ENCODE peak calls at places on chromosome 15, in five cellular contexts. A is GM10248, E is left ventricle myocardium inferior, P is fibroblast of lung, Z is transverse colon. G is an unnamed sample.
A peak's percentile ranks its signal among the peaks of the same experiment; 100 is the strongest.

GRCh38 chr15:74545061-74545460 is 4.0 kb downstream of the ARID3B start:
- DNase-seq in E (no peak), A (no peak), Z (no peak), P (no peak), G (no peak)

GRCh38 chr15:45402955-45403892 is 24.9 kb upstream of the GATM start:
- DNase-seq in P (peak; percentile 35), E (peak; percentile 25), Z (peak; percentile 48), A (peak; percentile 44), G (peak; percentile 81)

GRCh38 chr15:66872394-66872793 is 170.4 kb downstream of the SMAD6 start:
- DNase-seq in P (no peak), Z (no peak), E (no peak), A (no peak), G (no peak)

GRCh38 chr15:100889359-100890058 is 9.9 kb downstream of the ALDH1A3 start:
- DNase-seq in E (peak; percentile 57), P (peak; percentile 79), Z (peak; percentile 37), A (no peak), G (no peak)

GRCh38 chr15:67003586-67003985 is 61.8 kb upstream of the SMAD3 start:
- DNase-seq in P (no peak), E (no peak), A (no peak), Z (no peak), G (peak; percentile 69)

GRCh38 chr15:29631076-29632070 is 190.9 kb downstream of the TJP1 start:
- DNase-seq in E (no peak), P (no peak), Z (peak; percentile 54), A (no peak), G (no peak)

GRCh38 chr15:37824717-37825382 is 109.6 kb upstream of the TMCO5A start:
- DNase-seq in P (peak; percentile 91), Z (no peak), E (no peak), A (no peak), G (peak; percentile 67)

GRCh38 chr15:29403778-29404177 is 134.2 kb upstream of the NSMCE3 start:
- DNase-seq in E (no peak), A (no peak), P (no peak), Z (no peak), G (no peak)

GRCh38 chr15:101540480-101541239 is 51.2 kb upstream of the PCSK6 start:
- DNase-seq in P (no peak), Z (no peak), A (no peak), E (no peak), G (peak; percentile 29)

GRCh38 chr15:61364871-61365270 is 135.8 kb upstream of the RORA start:
- DNase-seq in Z (no peak), E (no peak), P (no peak), A (no peak), G (no peak)

GRCh38 chr15:91973481-91973880 is 120.0 kb downstream of the SLCO3A1 start:
- DNase-seq in E (no peak), Z (no peak), P (peak; percentile 7), A (no peak), G (peak; percentile 67)

GRCh38 chr15:29099131-29099880 is 170.3 kb downstream of the NSMCE3 start:
- DNase-seq in A (no peak), P (no peak), Z (no peak), E (no peak), G (no peak)

GRCh38 chr15:75065467-75065850 is 42.1 kb downstream of the PPCDC start:
- DNase-seq in Z (no peak), E (no peak), A (no peak), P (no peak), G (no peak)

GRCh38 chr15:72790302-72790955 is 6.9 kb upstream of the ADPGK start:
- DNase-seq in Z (no peak), E (no peak), A (no peak), P (peak; percentile 37), G (no peak)

GRCh38 chr15:79834496-79834895 is 62.3 kb downstream of the MTHFS start:
- DNase-seq in E (no peak), A (no peak), P (no peak), Z (no peak), G (peak; percentile 9)

GRCh38 chr15:98865397-98866339 is 141.9 kb downstream of the PGPEP1L start:
- DNase-seq in A (peak; percentile 44), P (peak; percentile 79), Z (peak; percentile 79), E (peak; percentile 79), G (peak; percentile 84)

GRCh38 chr15:67941643-67942315 is 101.9 kb upstream of the RNU6-1 start:
- DNase-seq in Z (no peak), A (no peak), E (no peak), P (no peak), G (peak; percentile 79)

GRCh38 chr15:60038111-60038521 is 34.0 kb downstream of the FOXB1 start:
- DNase-seq in A (no peak), Z (no peak), P (no peak), E (no peak), G (no peak)

GRCh38 chr15:31268108-31268501 is 58.5 kb upstream of the KLF13 start:
- DNase-seq in A (peak; percentile 10), E (peak; percentile 5), Z (peak; percentile 19), P (no peak), G (no peak)

GRCh38 chr15:58437531-58438105 is 5.8 kb downstream of the LIPC start:
- DNase-seq in E (no peak), P (no peak), A (no peak), Z (no peak), G (no peak)

GRCh38 chr15:60535265-60535664 is 56.3 kb upstream of the ICE2 start:
- DNase-seq in Z (no peak), P (no peak), A (no peak), E (no peak), G (no peak)

GRCh38 chr15:101052681-101053121 is 133.5 kb downstream of the LRRK1 start:
- DNase-seq in E (no peak), Z (no peak), P (no peak), A (no peak), G (no peak)

GRCh38 chr15:76057332-76058000 is 2.3 kb upstream of the TMEM266 start:
- DNase-seq in A (peak; percentile 47), Z (peak; percentile 14), E (no peak), P (peak; percentile 57), G (peak; percentile 60)

GRCh38 chr15:72323752-72324151 is 3.8 kb upstream of the CELF6 start:
- DNase-seq in A (no peak), E (no peak), Z (no peak), P (no peak), G (no peak)

GRCh38 chr15:29456255-29456654 is 186.6 kb upstream of the NSMCE3 start:
- DNase-seq in Z (no peak), P (no peak), A (no peak), E (no peak), G (no peak)

GRCh38 chr15:80674245-80674614 is 20.9 kb upstream of the ABHD17C start:
- DNase-seq in E (no peak), P (peak; percentile 25), A (no peak), Z (no peak), G (peak; percentile 8)

DNA sequence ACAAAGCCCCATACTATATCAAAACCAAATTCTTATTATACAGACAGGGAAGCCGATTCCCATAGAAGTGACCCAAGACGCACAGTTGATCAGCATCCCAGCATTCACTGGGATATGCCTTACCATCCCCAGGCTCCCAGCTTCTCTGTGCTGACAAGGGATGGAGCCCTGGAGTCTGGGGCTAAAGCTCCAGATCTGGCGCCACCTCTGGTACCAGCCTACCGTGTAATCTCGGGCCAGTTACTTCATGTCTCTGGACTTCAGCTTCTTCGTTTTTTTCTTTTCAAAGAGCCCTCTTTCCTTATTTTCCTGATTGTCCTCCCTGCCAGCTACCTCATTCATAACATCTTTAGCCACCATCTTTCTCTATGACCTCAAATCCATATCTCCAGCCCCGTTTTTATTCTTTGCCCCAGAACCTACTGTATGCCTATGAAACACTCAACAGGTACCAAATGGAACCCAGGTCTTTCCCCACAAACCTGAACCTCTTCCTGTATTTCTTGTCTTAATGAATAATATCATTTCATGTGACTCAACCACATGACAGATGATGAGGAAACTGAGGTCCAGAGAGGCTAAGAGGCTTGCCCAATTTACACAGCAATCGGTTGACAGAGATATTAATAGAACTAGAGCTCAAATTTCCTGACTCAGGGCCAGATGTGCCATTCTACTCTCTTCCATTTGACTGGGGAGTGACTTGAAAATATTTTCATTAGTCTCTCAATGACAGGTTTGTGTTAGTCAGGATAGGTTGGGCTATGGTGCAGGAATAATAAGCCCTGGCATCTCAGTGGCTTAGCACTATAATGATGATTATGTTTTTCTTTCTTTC is 85.4 kb upstream of the TLE3 start:
- DNase-seq in P (no peak), A (no peak), E (no peak), Z (no peak), G (peak; percentile 46)
- TF ChIP-seq CTCF in P (no peak), A (no peak), E (no peak), Z (no peak), G (no peak)

GRCh38 chr15:94829887-94830884 is 598.8 kb downstream of the MCTP2 start:
- DNase-seq in A (no peak), P (no peak), Z (no peak), E (no peak), G (no peak)
- TF ChIP-seq CTCF in A (no peak), P (no peak), Z (no peak), E (no peak), G (no peak)

DNA sequence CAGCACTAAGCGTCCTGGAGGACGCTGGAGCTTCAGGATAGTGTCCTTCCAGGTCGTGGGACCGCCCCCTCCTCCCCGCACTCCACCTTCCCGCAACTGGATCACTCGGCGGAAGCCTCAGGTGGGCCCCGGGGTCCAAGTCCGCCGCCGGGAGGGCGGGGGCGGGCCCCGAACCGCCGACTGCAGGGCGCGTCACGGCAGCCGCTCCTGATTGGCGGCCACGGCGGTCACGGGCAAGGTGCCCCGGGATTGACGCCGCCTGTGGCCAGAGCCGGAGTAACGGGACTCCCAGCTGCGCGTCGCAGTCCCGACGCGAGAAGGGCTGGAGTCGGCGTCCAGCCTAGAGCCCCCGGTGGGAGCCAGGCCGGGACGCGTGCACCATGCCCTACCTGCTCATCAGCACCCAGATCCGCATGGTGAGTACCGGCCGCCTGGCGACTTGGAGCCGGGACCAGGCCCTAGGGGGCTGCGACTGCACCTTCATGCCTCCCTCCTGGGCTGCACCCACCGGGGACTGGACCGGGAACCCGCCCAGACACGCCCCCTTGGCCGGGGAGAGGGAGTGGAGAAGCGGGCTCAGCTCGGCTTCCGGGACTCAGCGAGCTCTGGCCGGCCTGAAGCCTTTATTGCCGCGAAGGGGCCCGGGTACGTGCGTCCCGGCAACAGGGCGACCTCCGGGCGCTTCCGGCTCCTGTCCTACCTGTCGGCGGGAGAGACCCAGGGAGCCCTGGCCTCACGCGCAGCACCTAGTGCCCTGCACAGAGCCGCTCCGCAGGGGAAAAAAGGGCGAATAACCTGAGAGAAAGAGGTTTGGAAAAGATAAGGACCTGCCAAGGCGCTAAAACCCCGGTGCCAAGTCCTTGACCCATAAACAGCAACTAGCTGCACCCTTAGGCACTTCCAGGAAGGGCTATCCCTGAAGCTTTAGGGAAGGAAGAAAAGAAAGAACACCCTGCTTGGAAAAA is at the start of gene GCHFR:
- DNase-seq in A (peak; percentile 89), P (peak; percentile 49), Z (peak; percentile 90), E (peak; percentile 78), G (peak; percentile 78)
- TF ChIP-seq CTCF in A (peak; percentile 37), P (peak; percentile 19), Z (peak; percentile 54), E (peak; percentile 58), G (no peak)

DNA sequence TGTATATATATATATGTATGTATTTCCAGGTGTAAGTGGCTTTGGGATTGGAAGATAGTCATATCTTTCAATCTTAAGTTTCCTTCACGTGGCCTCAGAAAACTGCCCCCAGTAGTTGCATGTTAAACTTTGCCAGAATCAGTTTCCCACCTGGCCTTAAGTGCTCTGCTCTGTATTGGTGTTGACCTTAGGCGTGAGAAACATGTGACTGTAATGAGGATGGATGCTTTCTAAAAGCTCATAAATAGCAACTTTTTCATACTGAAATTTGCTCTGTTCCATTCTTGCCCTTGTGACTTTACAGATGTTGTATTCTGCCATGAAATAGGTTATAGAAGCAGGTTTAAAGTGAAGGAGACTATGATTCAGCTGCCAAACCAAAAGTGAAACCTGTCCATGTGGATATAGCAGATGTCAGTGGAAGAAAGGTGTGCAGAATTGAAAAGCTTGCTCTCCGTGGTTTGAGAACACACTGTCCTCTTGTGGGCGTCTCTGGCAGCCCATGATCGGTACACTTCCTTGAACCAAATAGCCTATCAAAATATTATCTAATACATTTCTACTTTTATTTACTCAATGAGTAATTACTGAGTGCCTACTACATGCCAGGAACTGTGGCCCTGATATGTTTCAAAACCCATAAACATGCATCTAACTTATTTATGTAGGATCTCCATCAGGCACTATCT is 15.8 kb downstream of the SCG5 start:
- DNase-seq in Z (peak; percentile 18), P (no peak), E (no peak), A (peak; percentile 37), G (peak; percentile 38)
- TF ChIP-seq CTCF in Z (no peak), P (peak; percentile 32), E (no peak), A (peak; percentile 35), G (peak; percentile 6)